ENCODE peak calls at places on chromosomes 1 and 21, in seven cellular contexts. One of them, this sample, is unnamed.

GRCh38 chr1:53069663-53070327 is 7.8 kb downstream of the PODN start:
- DNase-seq in GM12865: no peak
- DNase-seq in BE2C: no peak
- DNase-seq in upper lobe of right lung: peak
- DNase-seq in stimulated activated CD4-positive, alpha-beta T cell treated with anti-CD3 and anti-CD28 coated beads, Interleukin-2, amount 100 ng/mL, for 48 hours: no peak
- DNase-seq in transverse colon: no peak
- DNase-seq in brain microvascular endothelial cell: no peak
- DNase-seq in this sample: no peak

GRCh38 chr1:207981976-207982375 is 71.1 kb upstream of the CD34 start:
- DNase-seq in stimulated activated CD4-positive, alpha-beta T cell treated with anti-CD3 and anti-CD28 coated beads, Interleukin-2, amount 100 ng/mL, for 48 hours: no peak
- DNase-seq in BE2C: peak
- DNase-seq in upper lobe of right lung: no peak
- DNase-seq in transverse colon: no peak
- DNase-seq in GM12865: peak
- DNase-seq in brain microvascular endothelial cell: no peak
- DNase-seq in this sample: no peak

GRCh38 chr1:154819628-154820590 is 50.2 kb downstream of the KCNN3 start:
- DNase-seq in upper lobe of right lung: peak
- DNase-seq in BE2C: peak
- DNase-seq in transverse colon: no peak
- DNase-seq in stimulated activated CD4-positive, alpha-beta T cell treated with anti-CD3 and anti-CD28 coated beads, Interleukin-2, amount 100 ng/mL, for 48 hours: peak
- DNase-seq in brain microvascular endothelial cell: no peak
- DNase-seq in GM12865: peak
- DNase-seq in this sample: no peak

GRCh38 chr1:99672500-99673213 is 26.7 kb downstream of the PALMD start:
- DNase-seq in GM12865: no peak
- DNase-seq in upper lobe of right lung: no peak
- DNase-seq in BE2C: no peak
- DNase-seq in stimulated activated CD4-positive, alpha-beta T cell treated with anti-CD3 and anti-CD28 coated beads, Interleukin-2, amount 100 ng/mL, for 48 hours: no peak
- DNase-seq in brain microvascular endothelial cell: peak
- DNase-seq in transverse colon: no peak
- DNase-seq in this sample: no peak

GRCh38 chr1:212256404-212256803 is 28.8 kb upstream of the PPP2R5A start:
- DNase-seq in upper lobe of right lung: no peak
- DNase-seq in transverse colon: no peak
- DNase-seq in brain microvascular endothelial cell: no peak
- DNase-seq in BE2C: no peak
- DNase-seq in GM12865: peak
- DNase-seq in stimulated activated CD4-positive, alpha-beta T cell treated with anti-CD3 and anti-CD28 coated beads, Interleukin-2, amount 100 ng/mL, for 48 hours: no peak
- DNase-seq in this sample: no peak

GRCh38 chr1:93699676-93700168 is 18.1 kb upstream of the BCAR3 start:
- DNase-seq in upper lobe of right lung: peak
- DNase-seq in stimulated activated CD4-positive, alpha-beta T cell treated with anti-CD3 and anti-CD28 coated beads, Interleukin-2, amount 100 ng/mL, for 48 hours: no peak
- DNase-seq in GM12865: no peak
- DNase-seq in brain microvascular endothelial cell: no peak
- DNase-seq in transverse colon: no peak
- DNase-seq in BE2C: no peak
- DNase-seq in this sample: no peak

GRCh38 chr1:170964506-170964905 is 29.2 kb downstream of the MROH9 start:
- DNase-seq in GM12865: no peak
- DNase-seq in transverse colon: no peak
- DNase-seq in stimulated activated CD4-positive, alpha-beta T cell treated with anti-CD3 and anti-CD28 coated beads, Interleukin-2, amount 100 ng/mL, for 48 hours: no peak
- DNase-seq in BE2C: no peak
- DNase-seq in upper lobe of right lung: no peak
- DNase-seq in brain microvascular endothelial cell: no peak
- DNase-seq in this sample: peak

GRCh38 chr1:8976896-8977295 is 31.2 kb downstream of the CA6 start:
- DNase-seq in upper lobe of right lung: no peak
- DNase-seq in stimulated activated CD4-positive, alpha-beta T cell treated with anti-CD3 and anti-CD28 coated beads, Interleukin-2, amount 100 ng/mL, for 48 hours: no peak
- DNase-seq in GM12865: no peak
- DNase-seq in transverse colon: peak
- DNase-seq in brain microvascular endothelial cell: peak
- DNase-seq in BE2C: no peak
- DNase-seq in this sample: no peak

GRCh38 chr1:162878000-162878596 is 17.1 kb upstream of the CCDC190 start:
- DNase-seq in stimulated activated CD4-positive, alpha-beta T cell treated with anti-CD3 and anti-CD28 coated beads, Interleukin-2, amount 100 ng/mL, for 48 hours: peak
- DNase-seq in transverse colon: peak
- DNase-seq in upper lobe of right lung: no peak
- DNase-seq in BE2C: peak
- DNase-seq in GM12865: peak
- DNase-seq in brain microvascular endothelial cell: peak
- DNase-seq in this sample: peak

GRCh38 chr1:205351984-205352713 is 4.6 kb downstream of the KLHDC8A start:
- DNase-seq in stimulated activated CD4-positive, alpha-beta T cell treated with anti-CD3 and anti-CD28 coated beads, Interleukin-2, amount 100 ng/mL, for 48 hours: no peak
- DNase-seq in upper lobe of right lung: peak
- DNase-seq in BE2C: peak
- DNase-seq in GM12865: no peak
- DNase-seq in brain microvascular endothelial cell: no peak
- DNase-seq in transverse colon: peak
- DNase-seq in this sample: peak

GRCh38 chr1:197327776-197328364 is 59.8 kb downstream of the CRB1 start:
- DNase-seq in BE2C: no peak
- DNase-seq in brain microvascular endothelial cell: no peak
- DNase-seq in upper lobe of right lung: no peak
- DNase-seq in stimulated activated CD4-positive, alpha-beta T cell treated with anti-CD3 and anti-CD28 coated beads, Interleukin-2, amount 100 ng/mL, for 48 hours: no peak
- DNase-seq in GM12865: no peak
- DNase-seq in transverse colon: no peak
- DNase-seq in this sample: no peak

GRCh38 chr1:199290186-199290585 is 651.3 kb downstream of the PTPRC start:
- DNase-seq in transverse colon: no peak
- DNase-seq in brain microvascular endothelial cell: peak
- DNase-seq in stimulated activated CD4-positive, alpha-beta T cell treated with anti-CD3 and anti-CD28 coated beads, Interleukin-2, amount 100 ng/mL, for 48 hours: no peak
- DNase-seq in GM12865: no peak
- DNase-seq in upper lobe of right lung: no peak
- DNase-seq in BE2C: no peak
- DNase-seq in this sample: no peak

GRCh38 chr1:29325675-29326074 is 89.4 kb downstream of the PTPRU start:
- DNase-seq in brain microvascular endothelial cell: no peak
- DNase-seq in stimulated activated CD4-positive, alpha-beta T cell treated with anti-CD3 and anti-CD28 coated beads, Interleukin-2, amount 100 ng/mL, for 48 hours: no peak
- DNase-seq in GM12865: no peak
- DNase-seq in transverse colon: no peak
- DNase-seq in upper lobe of right lung: peak
- DNase-seq in BE2C: peak
- DNase-seq in this sample: no peak

GRCh38 chr1:236821111-236821625 is 26.1 kb downstream of the MTR start:
- DNase-seq in transverse colon: no peak
- DNase-seq in BE2C: no peak
- DNase-seq in upper lobe of right lung: no peak
- DNase-seq in stimulated activated CD4-positive, alpha-beta T cell treated with anti-CD3 and anti-CD28 coated beads, Interleukin-2, amount 100 ng/mL, for 48 hours: no peak
- DNase-seq in brain microvascular endothelial cell: no peak
- DNase-seq in GM12865: no peak
- DNase-seq in this sample: no peak

GRCh38 chr1:8629241-8630091 is 188.0 kb downstream of the RERE start:
- DNase-seq in brain microvascular endothelial cell: no peak
- DNase-seq in transverse colon: peak
- DNase-seq in GM12865: peak
- DNase-seq in BE2C: no peak
- DNase-seq in stimulated activated CD4-positive, alpha-beta T cell treated with anti-CD3 and anti-CD28 coated beads, Interleukin-2, amount 100 ng/mL, for 48 hours: no peak
- DNase-seq in upper lobe of right lung: no peak
- DNase-seq in this sample: no peak

GRCh38 chr1:100461222-100461621 is 76.7 kb upstream of the GPR88 start:
- DNase-seq in stimulated activated CD4-positive, alpha-beta T cell treated with anti-CD3 and anti-CD28 coated beads, Interleukin-2, amount 100 ng/mL, for 48 hours: no peak
- DNase-seq in brain microvascular endothelial cell: no peak
- DNase-seq in upper lobe of right lung: no peak
- DNase-seq in GM12865: no peak
- DNase-seq in BE2C: peak
- DNase-seq in transverse colon: no peak
- DNase-seq in this sample: no peak

GRCh38 chr1:76697361-76697760 is 169.9 kb upstream of the ST6GALNAC5 start:
- DNase-seq in BE2C: no peak
- DNase-seq in stimulated activated CD4-positive, alpha-beta T cell treated with anti-CD3 and anti-CD28 coated beads, Interleukin-2, amount 100 ng/mL, for 48 hours: no peak
- DNase-seq in brain microvascular endothelial cell: no peak
- DNase-seq in upper lobe of right lung: no peak
- DNase-seq in GM12865: no peak
- DNase-seq in transverse colon: no peak
- DNase-seq in this sample: no peak

GRCh38 chr21:18117116-18117515 is 127.5 kb upstream of the CHODL start:
- DNase-seq in brain microvascular endothelial cell: no peak
- DNase-seq in stimulated activated CD4-positive, alpha-beta T cell treated with anti-CD3 and anti-CD28 coated beads, Interleukin-2, amount 100 ng/mL, for 48 hours: no peak
- DNase-seq in BE2C: no peak
- DNase-seq in GM12865: no peak
- DNase-seq in transverse colon: no peak
- DNase-seq in upper lobe of right lung: no peak
- DNase-seq in this sample: no peak

GRCh38 chr1:205582046-205582445 is 49.8 kb downstream of the ELK4 start:
- DNase-seq in BE2C: no peak
- DNase-seq in transverse colon: no peak
- DNase-seq in stimulated activated CD4-positive, alpha-beta T cell treated with anti-CD3 and anti-CD28 coated beads, Interleukin-2, amount 100 ng/mL, for 48 hours: no peak
- DNase-seq in GM12865: no peak
- DNase-seq in upper lobe of right lung: peak
- DNase-seq in brain microvascular endothelial cell: no peak
- DNase-seq in this sample: no peak

GRCh38 chr1:117905019-117905418 is 24.4 kb downstream of the GDAP2 start:
- DNase-seq in stimulated activated CD4-positive, alpha-beta T cell treated with anti-CD3 and anti-CD28 coated beads, Interleukin-2, amount 100 ng/mL, for 48 hours: no peak
- DNase-seq in upper lobe of right lung: no peak
- DNase-seq in BE2C: no peak
- DNase-seq in GM12865: no peak
- DNase-seq in brain microvascular endothelial cell: no peak
- DNase-seq in transverse colon: no peak
- DNase-seq in this sample: no peak